ENCODE peak calls at places on chromosomes 16 and 17, in ten cellular contexts. One of them, this sample, is unnamed.
A peak's percentile ranks its signal among the peaks of the same experiment; 100 is the strongest.

GRCh38 chr17:17386143-17386800 is 83.1 kb downstream of the NT5M start:
- DNase-seq in H9: no peak
- DNase-seq in cardiac fibroblast: no peak
- DNase-seq in GM12878: no peak
- DNase-seq in fibroblast of the aortic adventitia: no peak
- DNase-seq in HFFc6: no peak
- DNase-seq in AG09319: no peak
- DNase-seq in HL-60: no peak
- DNase-seq in GM10248: no peak
- DNase-seq in CD4-positive, alpha-beta T cell: no peak
- DNase-seq in this sample: no peak

GRCh38 chr17:8664426-8665105 is 34.0 kb upstream of the MYH10 start:
- DNase-seq in H9: no peak
- DNase-seq in cardiac fibroblast: no peak
- DNase-seq in GM12878: no peak
- DNase-seq in fibroblast of the aortic adventitia: no peak
- DNase-seq in HFFc6: no peak
- DNase-seq in AG09319: no peak
- DNase-seq in HL-60: no peak
- DNase-seq in GM10248: no peak
- DNase-seq in CD4-positive, alpha-beta T cell: no peak
- DNase-seq in this sample: no peak

GRCh38 chr16:82038941-82039340 is 3.9 kb downstream of the HSD17B2 start:
- DNase-seq in H9: no peak
- DNase-seq in cardiac fibroblast: no peak
- DNase-seq in GM12878: no peak
- DNase-seq in fibroblast of the aortic adventitia: no peak
- DNase-seq in HFFc6: no peak
- DNase-seq in AG09319: no peak
- DNase-seq in HL-60: no peak
- DNase-seq in GM10248: no peak
- DNase-seq in CD4-positive, alpha-beta T cell: no peak
- DNase-seq in this sample: no peak

GRCh38 chr17:81210868-81211267 is 11.9 kb downstream of the CEP131 start:
- DNase-seq in H9: no peak
- DNase-seq in cardiac fibroblast: peak; percentile 28
- DNase-seq in GM12878: no peak
- DNase-seq in fibroblast of the aortic adventitia: peak; percentile 55
- DNase-seq in HFFc6: no peak
- DNase-seq in AG09319: no peak
- DNase-seq in HL-60: no peak
- DNase-seq in GM10248: no peak
- DNase-seq in CD4-positive, alpha-beta T cell: no peak
- DNase-seq in this sample: no peak

GRCh38 chr17:81340606-81341346 is 45.7 kb upstream of the SLC38A10 start:
- DNase-seq in H9: peak; percentile 40
- DNase-seq in cardiac fibroblast: peak; percentile 31
- DNase-seq in GM12878: no peak
- DNase-seq in fibroblast of the aortic adventitia: peak; percentile 19
- DNase-seq in HFFc6: no peak
- DNase-seq in AG09319: no peak
- DNase-seq in HL-60: no peak
- DNase-seq in GM10248: no peak
- DNase-seq in CD4-positive, alpha-beta T cell: no peak
- DNase-seq in this sample: no peak

GRCh38 chr16:69273009-69273408 is 38.1 kb upstream of the VPS4A start:
- DNase-seq in H9: no peak
- DNase-seq in cardiac fibroblast: peak; percentile 91
- DNase-seq in GM12878: no peak
- DNase-seq in fibroblast of the aortic adventitia: peak; percentile 65
- DNase-seq in HFFc6: peak; percentile 72
- DNase-seq in AG09319: no peak
- DNase-seq in HL-60: no peak
- DNase-seq in GM10248: no peak
- DNase-seq in CD4-positive, alpha-beta T cell: no peak
- DNase-seq in this sample: no peak

GRCh38 chr16:25065899-25066298 is 45.6 kb upstream of the LCMT1 start:
- DNase-seq in H9: peak; percentile 67
- DNase-seq in cardiac fibroblast: no peak
- DNase-seq in GM12878: no peak
- DNase-seq in fibroblast of the aortic adventitia: no peak
- DNase-seq in HFFc6: no peak
- DNase-seq in AG09319: no peak
- DNase-seq in HL-60: no peak
- DNase-seq in GM10248: peak; percentile 59
- DNase-seq in CD4-positive, alpha-beta T cell: no peak
- DNase-seq in this sample: peak; percentile 68

GRCh38 chr16:4944333-4945281 is 7.7 kb upstream of the PPL start:
- DNase-seq in H9: peak; percentile 90
- DNase-seq in cardiac fibroblast: peak; percentile 98
- DNase-seq in GM12878: no peak
- DNase-seq in fibroblast of the aortic adventitia: peak; percentile 99
- DNase-seq in HFFc6: peak; percentile 93
- DNase-seq in AG09319: peak; percentile 93
- DNase-seq in HL-60: peak; percentile 50
- DNase-seq in GM10248: no peak
- DNase-seq in CD4-positive, alpha-beta T cell: no peak
- DNase-seq in this sample: no peak

GRCh38 chr16:88842308-88842756 is 14.4 kb downstream of the GALNS start:
- DNase-seq in H9: no peak
- DNase-seq in cardiac fibroblast: no peak
- DNase-seq in GM12878: no peak
- DNase-seq in fibroblast of the aortic adventitia: no peak
- DNase-seq in HFFc6: no peak
- DNase-seq in AG09319: no peak
- DNase-seq in HL-60: no peak
- DNase-seq in GM10248: no peak
- DNase-seq in CD4-positive, alpha-beta T cell: no peak
- DNase-seq in this sample: no peak

GRCh38 chr16:88846088-88846487 is 10.7 kb downstream of the GALNS start:
- DNase-seq in H9: no peak
- DNase-seq in cardiac fibroblast: peak; percentile 29
- DNase-seq in GM12878: no peak
- DNase-seq in fibroblast of the aortic adventitia: no peak
- DNase-seq in HFFc6: no peak
- DNase-seq in AG09319: no peak
- DNase-seq in HL-60: no peak
- DNase-seq in GM10248: no peak
- DNase-seq in CD4-positive, alpha-beta T cell: no peak
- DNase-seq in this sample: no peak

GRCh38 chr16:88842806-88843205 is 13.9 kb downstream of the GALNS start:
- DNase-seq in H9: no peak
- DNase-seq in cardiac fibroblast: no peak
- DNase-seq in GM12878: no peak
- DNase-seq in fibroblast of the aortic adventitia: no peak
- DNase-seq in HFFc6: no peak
- DNase-seq in AG09319: no peak
- DNase-seq in HL-60: no peak
- DNase-seq in GM10248: no peak
- DNase-seq in CD4-positive, alpha-beta T cell: no peak
- DNase-seq in this sample: no peak

GRCh38 chr16:88843256-88843655 is 13.5 kb downstream of the GALNS start:
- DNase-seq in H9: no peak
- DNase-seq in cardiac fibroblast: no peak
- DNase-seq in GM12878: no peak
- DNase-seq in fibroblast of the aortic adventitia: no peak
- DNase-seq in HFFc6: no peak
- DNase-seq in AG09319: no peak
- DNase-seq in HL-60: no peak
- DNase-seq in GM10248: no peak
- DNase-seq in CD4-positive, alpha-beta T cell: no peak
- DNase-seq in this sample: no peak

GRCh38 chr16:88844412-88845118 is 12.2 kb downstream of the GALNS start:
- DNase-seq in H9: peak; percentile 53
- DNase-seq in cardiac fibroblast: no peak
- DNase-seq in GM12878: no peak
- DNase-seq in fibroblast of the aortic adventitia: no peak
- DNase-seq in HFFc6: no peak
- DNase-seq in AG09319: no peak
- DNase-seq in HL-60: no peak
- DNase-seq in GM10248: no peak
- DNase-seq in CD4-positive, alpha-beta T cell: no peak
- DNase-seq in this sample: no peak
- TF ChIP-seq CTCF in H9: peak; percentile 55
- TF ChIP-seq CTCF in cardiac fibroblast: no peak
- TF ChIP-seq CTCF in GM12878: peak; percentile 16
- TF ChIP-seq CTCF in fibroblast of the aortic adventitia: no peak
- TF ChIP-seq CTCF in HFFc6: peak; percentile 13
- TF ChIP-seq CTCF in AG09319: no peak
- TF ChIP-seq CTCF in HL-60: no peak
- TF ChIP-seq CTCF in GM10248: no peak
- TF ChIP-seq CTCF in CD4-positive, alpha-beta T cell: no peak
- TF ChIP-seq CTCF in this sample: no peak

GRCh38 chr17:46059457-46059856 is 60.4 kb downstream of the STH start:
- DNase-seq in H9: no peak
- DNase-seq in cardiac fibroblast: no peak
- DNase-seq in GM12878: no peak
- DNase-seq in fibroblast of the aortic adventitia: no peak
- DNase-seq in HFFc6: no peak
- DNase-seq in AG09319: no peak
- DNase-seq in HL-60: no peak
- DNase-seq in GM10248: no peak
- DNase-seq in CD4-positive, alpha-beta T cell: no peak
- DNase-seq in this sample: no peak

GRCh38 chr17:46063239-46063638 is 64.2 kb downstream of the STH start:
- DNase-seq in H9: no peak
- DNase-seq in cardiac fibroblast: peak; percentile 91
- DNase-seq in GM12878: no peak
- DNase-seq in fibroblast of the aortic adventitia: peak; percentile 68
- DNase-seq in HFFc6: peak; percentile 90
- DNase-seq in AG09319: no peak
- DNase-seq in HL-60: no peak
- DNase-seq in GM10248: no peak
- DNase-seq in CD4-positive, alpha-beta T cell: no peak
- DNase-seq in this sample: no peak

GRCh38 chr17:46064460-46064859 is 65.4 kb downstream of the STH start:
- DNase-seq in H9: no peak
- DNase-seq in cardiac fibroblast: no peak
- DNase-seq in GM12878: no peak
- DNase-seq in fibroblast of the aortic adventitia: no peak
- DNase-seq in HFFc6: no peak
- DNase-seq in AG09319: no peak
- DNase-seq in HL-60: no peak
- DNase-seq in GM10248: no peak
- DNase-seq in CD4-positive, alpha-beta T cell: no peak
- DNase-seq in this sample: no peak

GRCh38 chr17:46060461-46060860 is 61.4 kb downstream of the STH start:
- DNase-seq in H9: no peak
- DNase-seq in cardiac fibroblast: no peak
- DNase-seq in GM12878: no peak
- DNase-seq in fibroblast of the aortic adventitia: no peak
- DNase-seq in HFFc6: no peak
- DNase-seq in AG09319: no peak
- DNase-seq in HL-60: no peak
- DNase-seq in GM10248: no peak
- DNase-seq in CD4-positive, alpha-beta T cell: no peak
- DNase-seq in this sample: no peak

GRCh38 chr17:46061435-46061834 is 62.4 kb downstream of the STH start:
- DNase-seq in H9: no peak
- DNase-seq in cardiac fibroblast: peak; percentile 53
- DNase-seq in GM12878: no peak
- DNase-seq in fibroblast of the aortic adventitia: peak; percentile 20
- DNase-seq in HFFc6: peak; percentile 18
- DNase-seq in AG09319: no peak
- DNase-seq in HL-60: no peak
- DNase-seq in GM10248: no peak
- DNase-seq in CD4-positive, alpha-beta T cell: no peak
- DNase-seq in this sample: no peak
- TF ChIP-seq CTCF in H9: peak; percentile 59
- TF ChIP-seq CTCF in cardiac fibroblast: peak; percentile 39
- TF ChIP-seq CTCF in GM12878: peak; percentile 10
- TF ChIP-seq CTCF in fibroblast of the aortic adventitia: peak; percentile 23
- TF ChIP-seq CTCF in HFFc6: peak; percentile 75
- TF ChIP-seq CTCF in AG09319: peak; percentile 15
- TF ChIP-seq CTCF in HL-60: no peak
- TF ChIP-seq CTCF in GM10248: no peak
- TF ChIP-seq CTCF in CD4-positive, alpha-beta T cell: peak; percentile 38
- TF ChIP-seq CTCF in this sample: no peak

DNA sequence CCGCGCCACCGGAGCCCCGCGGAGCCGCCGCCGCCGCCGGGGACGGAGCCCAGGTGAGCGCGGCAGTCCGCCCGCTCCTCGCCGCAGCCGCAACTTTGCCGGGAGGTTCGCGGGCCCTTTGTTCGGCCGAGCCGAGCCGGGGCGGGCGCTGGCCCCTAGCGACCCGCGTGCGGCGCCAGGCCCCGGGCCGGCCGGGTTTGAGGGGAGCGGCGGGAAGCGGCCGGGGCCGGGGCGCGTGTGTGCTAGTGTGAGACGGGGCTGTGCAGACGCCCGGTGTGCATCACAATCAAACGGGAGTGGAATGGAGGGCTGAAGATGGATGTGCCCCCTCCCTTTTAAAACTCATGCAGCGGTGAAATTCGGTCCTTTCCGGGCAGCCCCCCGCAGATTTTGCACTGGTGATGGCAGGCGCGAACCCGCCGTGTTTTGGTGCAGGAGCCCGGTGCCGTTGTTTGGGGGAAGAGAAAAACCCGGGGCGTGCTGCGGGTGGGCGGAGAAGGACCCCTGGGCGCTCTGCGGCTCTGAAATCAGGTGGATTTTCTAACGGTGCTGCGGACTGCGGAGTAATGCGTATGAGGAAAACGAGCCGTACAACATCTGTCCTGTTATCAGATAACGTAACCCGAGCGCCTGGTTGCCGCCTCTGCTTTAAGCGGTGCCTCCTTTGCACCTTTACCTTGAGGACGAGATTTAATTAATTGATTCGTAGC is 868 bp downstream of the TNRC6C start:
- DNase-seq in H9: no peak
- DNase-seq in cardiac fibroblast: peak; percentile 8
- DNase-seq in GM12878: no peak
- DNase-seq in fibroblast of the aortic adventitia: peak; percentile 34
- DNase-seq in HFFc6: no peak
- DNase-seq in AG09319: no peak
- DNase-seq in HL-60: no peak
- DNase-seq in GM10248: peak; percentile 38
- DNase-seq in CD4-positive, alpha-beta T cell: peak; percentile 24
- DNase-seq in this sample: peak; percentile 50
- TF ChIP-seq CTCF in H9: no peak
- TF ChIP-seq CTCF in cardiac fibroblast: no peak
- TF ChIP-seq CTCF in GM12878: no peak
- TF ChIP-seq CTCF in fibroblast of the aortic adventitia: no peak
- TF ChIP-seq CTCF in HFFc6: no peak
- TF ChIP-seq CTCF in AG09319: no peak
- TF ChIP-seq CTCF in HL-60: no peak
- TF ChIP-seq CTCF in GM10248: no peak
- TF ChIP-seq CTCF in CD4-positive, alpha-beta T cell: no peak
- TF ChIP-seq CTCF in this sample: no peak

DNA sequence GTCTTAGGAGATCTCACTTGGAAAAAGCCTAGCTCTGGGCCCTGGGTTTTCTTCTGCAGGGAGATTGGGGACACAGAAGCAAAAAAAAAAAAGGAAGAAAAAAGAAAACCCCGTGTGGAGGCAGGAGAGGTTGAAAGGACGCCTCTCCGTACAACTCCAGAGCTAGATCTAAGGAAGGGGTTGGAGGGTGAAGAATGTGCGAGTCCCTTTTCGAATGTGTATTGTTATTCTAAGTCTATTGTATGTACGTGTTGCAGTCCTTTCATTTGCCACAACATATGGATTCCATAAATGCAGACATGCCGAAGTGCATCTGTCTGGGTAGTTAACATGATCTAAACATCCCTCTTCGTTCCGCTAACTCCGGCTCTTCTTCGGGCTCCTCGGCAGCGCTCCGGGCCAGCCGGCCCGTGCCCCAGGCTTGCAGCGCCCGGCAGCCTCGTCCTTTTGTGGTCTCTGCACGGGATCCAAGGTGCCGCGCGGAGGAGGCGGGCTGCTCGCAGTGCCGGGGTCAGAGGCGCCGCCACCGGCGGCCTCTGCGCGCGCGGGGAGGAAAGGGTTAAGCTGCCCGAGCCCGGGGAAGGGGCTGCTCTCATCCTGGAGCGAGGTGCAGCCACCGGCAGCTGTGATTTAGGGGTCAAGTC is 14.8 kb upstream of the ZFHX3 start:
- DNase-seq in H9: peak; percentile 82
- DNase-seq in cardiac fibroblast: peak; percentile 47
- DNase-seq in GM12878: no peak
- DNase-seq in fibroblast of the aortic adventitia: no peak
- DNase-seq in HFFc6: no peak
- DNase-seq in AG09319: no peak
- DNase-seq in HL-60: no peak
- DNase-seq in GM10248: no peak
- DNase-seq in CD4-positive, alpha-beta T cell: no peak
- DNase-seq in this sample: no peak
- TF ChIP-seq CTCF in H9: no peak
- TF ChIP-seq CTCF in cardiac fibroblast: no peak
- TF ChIP-seq CTCF in GM12878: no peak
- TF ChIP-seq CTCF in fibroblast of the aortic adventitia: no peak
- TF ChIP-seq CTCF in HFFc6: no peak
- TF ChIP-seq CTCF in AG09319: no peak
- TF ChIP-seq CTCF in HL-60: no peak
- TF ChIP-seq CTCF in GM10248: no peak
- TF ChIP-seq CTCF in CD4-positive, alpha-beta T cell: no peak
- TF ChIP-seq CTCF in this sample: no peak

This sample was measured in GM13976.